ENCODE peak calls at places on chromosomes 6 and 20, in four cellular contexts. T is ovary, X is transverse colon, A is ascending aorta. G is an unnamed sample. For H3K27me3, the result is how much of the 10 kb centered on the place peaks cover.

GRCh38 chr20:60215786-60216730 is 257.8 kb downstream of the CDH26 start:
- DNase-seq in T (no peak), X (no peak), A (no peak), G (no peak)

GRCh38 chr20:31843881-31844280 is 1.5 kb downstream of the FOXS1 start:
- DNase-seq in T (no peak), X (no peak), A (no peak), G (no peak)

GRCh38 chr6:6057442-6058053 is 50.8 kb upstream of the NRN1 start:
- DNase-seq in T (no peak), X (no peak), A (no peak), G (peak)

GRCh38 chr6:100370265-100370664 is 94.5 kb downstream of the SIM1 start:
- DNase-seq in T (no peak), X (no peak), A (no peak), G (no peak)

GRCh38 chr20:17757496-17757895 is 57.7 kb downstream of the BANF2 start:
- DNase-seq in T (no peak), X (no peak), A (no peak), G (no peak)

GRCh38 chr6:75751443-75751842 is 2.4 kb downstream of the MYO6 start:
- DNase-seq in T (no peak), X (no peak), A (no peak), G (peak)

GRCh38 chr6:158972241-158973233 is 27.5 kb downstream of the RSPH3 start:
- DNase-seq in T (no peak), X (no peak), A (no peak), G (peak)

GRCh38 chr20:1624811-1625690 is 5.2 kb upstream of the SIRPB1 start:
- DNase-seq in T (no peak), X (no peak), A (no peak), G (no peak)

GRCh38 chr20:10190456-10190855 is 28.2 kb upstream of the SNAP25 start:
- DNase-seq in T (no peak), X (no peak), A (no peak), G (no peak)

GRCh38 chr6:20291764-20292227 is 79.5 kb upstream of the MBOAT1 start:
- DNase-seq in T (peak), X (peak), A (peak), G (peak)

GRCh38 chr6:12886961-12887775 is 170.6 kb downstream of the PHACTR1 start:
- DNase-seq in T (no peak), X (no peak), A (no peak), G (peak)

GRCh38 chr6:19525673-19526072 is 311.5 kb upstream of the ID4 start:
- DNase-seq in T (no peak), X (no peak), A (no peak), G (no peak)

GRCh38 chr6:79078057-79078969 is at the start of gene PHIP:
- DNase-seq in T (peak), X (peak), A (peak), G (peak)

GRCh38 chr6:57207141-57207540 is 15.0 kb downstream of the RAB23 start:
- DNase-seq in T (no peak), X (no peak), A (no peak), G (peak)

GRCh38 chr6:53761036-53761435 is 33.8 kb upstream of the LRRC1 start:
- DNase-seq in T (no peak), X (no peak), A (no peak), G (peak)

GRCh38 chr6:141077355-141078333 is 1055.1 kb upstream of the GJE1 start:
- DNase-seq in T (no peak), X (no peak), A (no peak), G (no peak)

GRCh38 chr20:9359561-9360308 is 154.7 kb upstream of the LAMP5 start:
- DNase-seq in T (peak), X (peak), A (no peak), G (peak)

GRCh38 chr6:118249680-118250079 is 298.4 kb upstream of the PLN start:
- DNase-seq in T (no peak), X (no peak), A (no peak), G (no peak)

GRCh38 chr6:8182209-8182845 is 80.0 kb upstream of the EEF1E1 start:
- DNase-seq in T (peak), X (no peak), A (no peak), G (no peak)

GRCh38 chr6:159871241-159871640 is 19.5 kb upstream of the MAS1 start:
- DNase-seq in T (no peak), X (no peak), A (no peak), G (peak)

GRCh38 chr6:29976588-29977424 is 34.5 kb downstream of the HLA-A start:
- DNase-seq in T (peak), X (peak), A (peak), G (peak)

GRCh38 chr6:162829013-162829742 is 101.4 kb downstream of the PACRG start:
- DNase-seq in T (no peak), X (no peak), A (no peak), G (peak)

GRCh38 chr6:8182857-8183256 is 80.5 kb upstream of the EEF1E1 start:
- DNase-seq in T (no peak), X (no peak), A (no peak), G (no peak)

GRCh38 chr20:1490643-1491042 is 577 bp downstream of the SIRPB2 start:
- DNase-seq in T (no peak), X (no peak), A (no peak), G (no peak)

GRCh38 chr6:151209071-151209831 is 30.5 kb upstream of the AKAP12 start:
- DNase-seq in T (no peak), X (no peak), A (no peak), G (no peak)

GRCh38 chr6:37654727-37655500 is 42.8 kb downstream of the MDGA1 start:
- DNase-seq in T (no peak), X (no peak), A (no peak), G (no peak)

GRCh38 chr20:17653835-17654648 is 28.0 kb downstream of the RRBP1 start:
- DNase-seq in T (no peak), X (no peak), A (no peak), G (no peak)

GRCh38 chr6:30211306-30211705 is 1.9 kb downstream of the TRIM26 start:
- DNase-seq in T (no peak), X (no peak), A (no peak), G (no peak)

GRCh38 chr6:3343089-3343901 is 84.5 kb downstream of the PSMG4 start:
- DNase-seq in T (no peak), X (no peak), A (no peak), G (no peak)

GRCh38 chr20:46640536-46641311 is 10.5 kb downstream of the SLC13A3 start:
- DNase-seq in T (no peak), X (no peak), A (no peak), G (no peak)

GRCh38 chr20:58616411-58616810 is 34.7 kb upstream of the STX16 start:
- DNase-seq in T (no peak), X (no peak), A (no peak), G (no peak)
- H3K27me3 ChIP-seq in T (under half), X (under half), A (under half), G (under half)

GRCh38 chr6:166768761-166769160 is 141.7 kb upstream of the RPS6KA2 start:
- DNase-seq in T (no peak), X (no peak), A (no peak), G (no peak)

GRCh38 chr6:166764473-166765233 is 137.6 kb upstream of the RPS6KA2 start:
- DNase-seq in T (no peak), X (no peak), A (no peak), G (no peak)

GRCh38 chr6:166765234-166765541 is 138.1 kb upstream of the RPS6KA2 start:
- DNase-seq in T (no peak), X (no peak), A (no peak), G (no peak)

GRCh38 chr6:166767191-166767590 is 140.1 kb upstream of the RPS6KA2 start:
- DNase-seq in T (no peak), X (no peak), A (no peak), G (no peak)

DNA sequence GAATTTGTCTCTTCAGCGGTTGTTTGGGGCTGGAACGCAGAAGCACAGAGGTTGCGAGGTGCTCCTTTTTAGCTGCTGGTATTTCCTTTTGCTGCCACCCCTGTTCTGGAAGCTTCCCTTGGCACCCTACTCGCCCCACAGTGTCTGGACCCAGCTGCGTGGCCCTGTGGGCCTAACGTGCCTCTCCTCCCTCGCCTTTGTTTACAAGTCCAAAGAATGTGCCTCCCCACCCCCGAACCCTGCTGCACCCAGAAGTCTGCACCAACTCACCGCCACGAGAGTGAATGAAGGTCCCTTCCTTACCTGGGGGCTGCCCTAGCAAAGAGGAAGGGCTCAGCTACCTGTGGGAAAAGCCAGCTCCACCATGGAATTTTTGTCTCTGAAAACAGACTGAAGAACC is 139.7 kb upstream of the RPS6KA2 start:
- DNase-seq in T (no peak), X (no peak), A (no peak), G (no peak)
- H3K27me3 ChIP-seq in T (under half), X (under half), A (under half), G (under half)

GRCh38 chr6:147077251-147077650 is 127.0 kb upstream of the STXBP5 start:
- DNase-seq in T (no peak), X (no peak), A (no peak), G (no peak)

GRCh38 chr6:147071786-147072185 is 132.4 kb upstream of the STXBP5 start:
- DNase-seq in T (no peak), X (no peak), A (no peak), G (no peak)

GRCh38 chr6:147078106-147078505 is 126.1 kb upstream of the STXBP5 start:
- DNase-seq in T (no peak), X (no peak), A (no peak), G (no peak)

GRCh38 chr6:147078602-147079001 is 125.6 kb upstream of the STXBP5 start:
- DNase-seq in T (no peak), X (no peak), A (no peak), G (peak)

GRCh38 chr6:147075326-147075840 is 128.8 kb upstream of the STXBP5 start:
- DNase-seq in T (no peak), X (no peak), A (no peak), G (no peak)
- H3K27me3 ChIP-seq in T (under half), X (under half), A (under half), G (under half)

GRCh38 chr6:149813351-149813750 is 50.8 kb downstream of the LRP11 start:
- DNase-seq in T (no peak), X (no peak), A (no peak), G (no peak)

GRCh38 chr6:149815788-149816187 is 48.4 kb downstream of the LRP11 start:
- DNase-seq in T (no peak), X (no peak), A (no peak), G (no peak)

GRCh38 chr6:149806127-149806526 is 56.6 kb downstream of the PCMT1 start:
- DNase-seq in T (no peak), X (no peak), A (no peak), G (peak)

DNA sequence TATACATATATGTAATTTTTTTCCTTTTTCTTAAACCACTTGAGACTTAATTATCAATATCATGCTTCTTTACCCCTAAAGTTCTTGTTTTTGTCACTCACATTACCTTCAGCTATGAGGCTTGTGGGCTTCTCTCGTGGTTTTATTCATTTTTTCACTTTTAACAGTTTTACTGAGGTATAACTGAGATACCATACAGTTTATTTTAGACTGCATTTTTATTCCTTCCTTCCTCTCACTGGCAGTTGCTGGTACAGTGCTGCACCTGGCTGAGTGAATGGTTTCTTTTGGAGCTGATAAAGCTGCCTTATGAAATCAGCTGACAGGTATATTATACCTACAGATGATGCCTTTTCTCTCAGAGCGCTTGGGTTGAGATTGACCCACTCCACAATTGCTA is 54.4 kb downstream of the LRP11 start:
- DNase-seq in T (no peak), X (no peak), A (no peak), G (no peak)
- H3K27me3 ChIP-seq in T (under half), X (under half), A (under half), G (under half)

GRCh38 chr6:28491984-28492317 is 23.6 kb downstream of the GPX6 start:
- DNase-seq in T (no peak), X (no peak), A (no peak), G (no peak)
- H3K27me3 ChIP-seq in T (under half), X (half or more), A (under half), G (under half)

GRCh38 chr20:47818996-47819609 is 33.8 kb upstream of the SULF2 start:
- DNase-seq in T (no peak), X (no peak), A (no peak), G (no peak)
- H3K27me3 ChIP-seq in T (under half), X (under half), A (under half), G (under half)

GRCh38 chr20:400121-400450 is 8.0 kb upstream of the RBCK1 start:
- DNase-seq in T (no peak), X (no peak), A (no peak), G (no peak)
- H3K27me3 ChIP-seq in T (under half), X (under half), A (under half), G (under half)

DNA sequence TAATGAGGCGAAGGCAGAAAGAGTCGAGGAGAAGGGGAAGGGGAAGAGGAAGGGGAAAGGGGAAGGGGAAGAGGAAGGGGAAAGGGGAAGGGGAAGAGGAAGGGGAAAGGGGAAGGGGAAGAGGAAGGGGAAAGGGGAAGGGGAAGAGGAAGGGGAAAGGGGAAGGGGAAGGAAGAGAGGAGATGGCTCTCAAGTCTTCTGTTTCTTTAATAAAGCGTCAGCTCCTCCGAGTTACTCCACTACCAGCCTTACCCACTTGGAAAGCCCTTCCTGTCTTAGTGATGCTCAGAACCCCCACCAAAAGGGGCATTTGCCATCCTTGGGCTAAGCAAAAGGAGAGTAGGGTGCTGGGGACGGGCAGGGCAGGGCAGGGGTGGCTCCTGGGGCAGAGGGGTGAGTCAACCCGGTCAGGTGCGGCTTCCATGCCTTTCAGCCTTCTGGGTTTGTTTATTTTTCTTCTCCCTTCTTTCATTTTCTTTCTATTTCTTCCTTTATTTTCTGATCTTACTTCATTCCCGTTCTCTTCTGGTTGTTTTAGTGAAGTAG is 476 bp upstream of the CLIC5 start:
- DNase-seq in T (no peak), X (peak), A (no peak), G (no peak)
- H3K27me3 ChIP-seq in T (under half), X (under half), A (under half), G (under half)

DNA sequence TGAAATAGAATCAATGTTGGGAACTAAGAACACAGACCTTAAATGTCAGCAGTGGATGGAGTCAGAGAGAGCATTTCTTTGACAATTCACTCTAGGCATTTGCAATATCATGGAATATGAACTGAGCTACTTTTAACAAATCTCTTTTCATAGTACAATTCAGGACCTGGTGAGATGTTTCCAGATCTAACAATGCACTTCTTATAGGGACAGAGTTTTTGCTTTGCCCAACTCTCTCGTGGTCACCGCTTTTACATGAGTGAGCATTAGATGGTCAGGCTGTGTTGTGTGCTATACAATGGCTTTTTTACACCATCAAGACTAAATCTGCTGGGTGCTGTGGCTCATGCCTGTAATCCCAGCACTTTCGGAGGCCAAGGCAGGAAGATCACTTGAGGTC is 233.6 kb downstream of the ATXN1 start:
- DNase-seq in T (no peak), X (no peak), A (no peak), G (no peak)
- H3K27me3 ChIP-seq in T (under half), X (under half), A (under half), G (under half)